ENCODE peak calls at places on chromosomes 5 and 9, in seven cellular contexts. One of them, this sample, is unnamed.

GRCh38 chr5:77210091-77211012 is at the start of gene PDE8B:
- DNase-seq in memory B cell: no peak
- DNase-seq in A172: no peak
- DNase-seq in sigmoid colon: no peak
- DNase-seq in NCI-H774: no peak
- DNase-seq in fibroblast of the conjunctiva: no peak
- DNase-seq in left cardiac atrium: peak; percentile 35
- DNase-seq in this sample: no peak

GRCh38 chr9:126705311-126705766 is 91.6 kb downstream of the LMX1B start:
- DNase-seq in memory B cell: peak; percentile 88
- DNase-seq in A172: peak; percentile 72
- DNase-seq in sigmoid colon: peak; percentile 88
- DNase-seq in NCI-H774: peak; percentile 72
- DNase-seq in fibroblast of the conjunctiva: peak; percentile 28
- DNase-seq in left cardiac atrium: peak; percentile 85
- DNase-seq in this sample: peak; percentile 91

GRCh38 chr9:4879098-4879497 is 86.4 kb downstream of the RCL1 start:
- DNase-seq in memory B cell: no peak
- DNase-seq in A172: no peak
- DNase-seq in sigmoid colon: no peak
- DNase-seq in NCI-H774: no peak
- DNase-seq in fibroblast of the conjunctiva: no peak
- DNase-seq in left cardiac atrium: no peak
- DNase-seq in this sample: no peak

GRCh38 chr5:171848487-171848886 is 62.9 kb downstream of the SMIM23 start:
- DNase-seq in memory B cell: no peak
- DNase-seq in A172: no peak
- DNase-seq in sigmoid colon: no peak
- DNase-seq in NCI-H774: no peak
- DNase-seq in fibroblast of the conjunctiva: no peak
- DNase-seq in left cardiac atrium: no peak
- DNase-seq in this sample: no peak

GRCh38 chr9:86942352-86943222 is 4.7 kb downstream of the GAS1 start:
- DNase-seq in memory B cell: no peak
- DNase-seq in A172: no peak
- DNase-seq in sigmoid colon: no peak
- DNase-seq in NCI-H774: no peak
- DNase-seq in fibroblast of the conjunctiva: no peak
- DNase-seq in left cardiac atrium: no peak
- DNase-seq in this sample: no peak

GRCh38 chr5:107565791-107566536 is 104.8 kb downstream of the EFNA5 start:
- DNase-seq in memory B cell: no peak
- DNase-seq in A172: no peak
- DNase-seq in sigmoid colon: no peak
- DNase-seq in NCI-H774: no peak
- DNase-seq in fibroblast of the conjunctiva: no peak
- DNase-seq in left cardiac atrium: no peak
- DNase-seq in this sample: no peak

GRCh38 chr9:127923046-127923445 is 6.2 kb upstream of the ST6GALNAC4 start:
- DNase-seq in memory B cell: no peak
- DNase-seq in A172: no peak
- DNase-seq in sigmoid colon: no peak
- DNase-seq in NCI-H774: no peak
- DNase-seq in fibroblast of the conjunctiva: no peak
- DNase-seq in left cardiac atrium: no peak
- DNase-seq in this sample: no peak

GRCh38 chr5:159337291-159337974 is 7.1 kb upstream of the IL12B start:
- DNase-seq in memory B cell: peak; percentile 14
- DNase-seq in A172: peak; percentile 97
- DNase-seq in sigmoid colon: no peak
- DNase-seq in NCI-H774: no peak
- DNase-seq in fibroblast of the conjunctiva: peak; percentile 18
- DNase-seq in left cardiac atrium: no peak
- DNase-seq in this sample: peak; percentile 72